ENCODE peak calls at places on chromosomes 11 and 22, in ten cellular contexts. Y is HTR-8/SVneo; Z is cardiac muscle cell; A is kidney; X is nephron progenitor cell; L is gastrocnemius medialis; U is dorsolateral prefrontal cortex; S is midbrain; T is activated T-cell treated with anti-CD3 and anti-CD28 coated beads for 24 hours; E is stimulated activated CD8-positive, alpha-beta memory T cell treated with anti-CD3 and anti-CD28 coated beads, Interleukin-7, amount 100 ng/mL, for 1 hour. B is an unnamed sample.

GRCh38 chr22:32577591-32577990 is 103.0 kb downstream of the FBXO7 start:
- DNase-seq in Y (no peak), Z (no peak), A (no peak), X (no peak), L (no peak), U (no peak), S (no peak), T (no peak), E (no peak), B (no peak)

GRCh38 chr11:6862961-6863360 is at the start of gene OR10A2:
- DNase-seq in Y (no peak), Z (no peak), A (no peak), X (no peak), L (no peak), U (no peak), S (no peak), T (no peak), E (no peak), B (no peak)

GRCh38 chr11:47296045-47296444 is 26.1 kb downstream of the MADD start:
- DNase-seq in Y (no peak), Z (no peak), A (no peak), X (no peak), L (no peak), U (no peak), S (no peak), T (no peak), E (no peak), B (no peak)

GRCh38 chr11:65492637-65493366 is 6.0 kb upstream of the MALAT1 start:
- DNase-seq in Y (no peak), Z (peak), A (peak), X (no peak), L (peak), U (no peak), S (no peak), T (no peak), E (no peak), B (peak)

GRCh38 chr11:112783945-112784322 is 177.3 kb upstream of the NCAM1 start:
- DNase-seq in Y (no peak), Z (no peak), A (no peak), X (no peak), L (no peak), U (no peak), S (no peak), T (no peak), E (no peak), B (no peak)

GRCh38 chr22:24554316-24555159 is at the start of gene GUCD1:
- DNase-seq in Y (no peak), Z (peak), A (no peak), X (peak), L (peak), U (no peak), S (no peak), T (peak), E (no peak), B (peak)

GRCh38 chr11:62652156-62653006 is 721 bp downstream of the INTS5 start:
- DNase-seq in Y (no peak), Z (no peak), A (no peak), X (no peak), L (no peak), U (no peak), S (no peak), T (no peak), E (no peak), B (no peak)

GRCh38 chr11:13339196-13340153 is 61.9 kb downstream of the BMAL1 start:
- DNase-seq in Y (peak), Z (peak), A (no peak), X (no peak), L (no peak), U (no peak), S (no peak), T (no peak), E (no peak), B (no peak)

GRCh38 chr22:29846290-29846689 is 8.2 kb upstream of the ASCC2 start:
- DNase-seq in Y (no peak), Z (no peak), A (no peak), X (no peak), L (no peak), U (no peak), S (no peak), T (no peak), E (no peak), B (no peak)

GRCh38 chr11:62404435-62404834 is 14.4 kb upstream of the SCGB1A1 start:
- DNase-seq in Y (no peak), Z (no peak), A (no peak), X (no peak), L (no peak), U (no peak), S (no peak), T (no peak), E (no peak), B (no peak)

GRCh38 chr11:82718307-82718706 is 15.4 kb downstream of the FAM181B start:
- DNase-seq in Y (peak), Z (peak), A (no peak), X (peak), L (no peak), U (peak), S (peak), T (no peak), E (no peak), B (no peak)

GRCh38 chr11:34972892-34973291 is 56.5 kb downstream of the PDHX start:
- DNase-seq in Y (peak), Z (peak), A (no peak), X (no peak), L (no peak), U (no peak), S (no peak), T (no peak), E (no peak), B (no peak)

GRCh38 chr11:64842851-64843841 is 1.3 kb downstream of the CDC42BPG start:
- DNase-seq in Y (peak), Z (no peak), A (peak), X (no peak), L (no peak), U (no peak), S (no peak), T (no peak), E (no peak), B (peak)

GRCh38 chr11:19777342-19778102 is 64.9 kb downstream of the NAV2 start:
- DNase-seq in Y (peak), Z (peak), A (no peak), X (peak), L (no peak), U (no peak), S (no peak), T (no peak), E (no peak), B (no peak)

GRCh38 chr11:27495710-27496300 is 10.8 kb downstream of the LIN7C start:
- DNase-seq in Y (no peak), Z (no peak), A (no peak), X (no peak), L (no peak), U (no peak), S (no peak), T (no peak), E (no peak), B (no peak)

GRCh38 chr11:124894606-124895430 is 2.8 kb downstream of the ROBO4 start:
- DNase-seq in Y (no peak), Z (no peak), A (no peak), X (no peak), L (no peak), U (no peak), S (no peak), T (no peak), E (no peak), B (no peak)

GRCh38 chr11:85431319-85431718 is 195.8 kb downstream of the DLG2 start:
- DNase-seq in Y (no peak), Z (no peak), A (peak), X (no peak), L (no peak), U (no peak), S (no peak), T (no peak), E (no peak), B (no peak)

GRCh38 chr11:26931248-26931631 is 62.7 kb upstream of the FIBIN start:
- DNase-seq in Y (no peak), Z (no peak), A (no peak), X (no peak), L (no peak), U (no peak), S (no peak), T (no peak), E (no peak), B (no peak)

GRCh38 chr11:126824035-126824607 is 176.4 kb downstream of the KIRREL3 start:
- DNase-seq in Y (no peak), Z (no peak), A (no peak), X (no peak), L (no peak), U (no peak), S (no peak), T (no peak), E (no peak), B (no peak)

GRCh38 chr11:24391165-24391564 is 105.7 kb upstream of the LUZP2 start:
- DNase-seq in Y (peak), Z (peak), A (no peak), X (no peak), L (no peak), U (no peak), S (no peak), T (no peak), E (no peak), B (no peak)

GRCh38 chr11:124865902-124866851 is 945 bp downstream of the ROBO3 start:
- DNase-seq in Y (peak), Z (peak), A (peak), X (peak), L (no peak), U (no peak), S (peak), T (peak), E (no peak), B (peak)

GRCh38 chr11:8384199-8384821 is 120.6 kb upstream of the LMO1 start:
- DNase-seq in Y (no peak), Z (peak), A (peak), X (peak), L (no peak), U (no peak), S (no peak), T (no peak), E (no peak), B (no peak)

GRCh38 chr11:83157755-83158473 is 983 bp downstream of the PCF11 start:
- DNase-seq in Y (peak), Z (peak), A (peak), X (peak), L (peak), U (no peak), S (peak), T (peak), E (peak), B (peak)

GRCh38 chr11:120590472-120590871 is 78.9 kb downstream of the GRIK4 start:
- DNase-seq in Y (no peak), Z (no peak), A (no peak), X (no peak), L (no peak), U (no peak), S (no peak), T (no peak), E (no peak), B (no peak)

GRCh38 chr11:115151010-115151409 is 353.2 kb downstream of the CADM1 start:
- DNase-seq in Y (no peak), Z (no peak), A (peak), X (no peak), L (no peak), U (no peak), S (no peak), T (no peak), E (no peak), B (no peak)

GRCh38 chr11:19474211-19474610 is 233.5 kb upstream of the E2F8 start:
- DNase-seq in Y (no peak), Z (no peak), A (no peak), X (no peak), L (no peak), U (no peak), S (peak), T (no peak), E (no peak), B (no peak)